ENCODE peak calls at places on chromosomes 12 and 14, in four cellular contexts. N is HepG2, C is K562, G is HCT116. U is an unnamed sample.
A peak's percentile ranks its signal among the peaks of the same experiment; 100 is the strongest.

GRCh38 chr14:64983439-64984310 is 3.0 kb upstream of the FNTB start:
- DNase-seq in C (peak; percentile 29), N (peak; percentile 45), G (peak; percentile 16), U (peak; percentile 15)

GRCh38 chr14:21978184-21978998 is 304.8 kb upstream of the OR4E1 start:
- DNase-seq in N (peak; percentile 55), C (peak; percentile 47), G (peak; percentile 16), U (peak; percentile 35)

GRCh38 chr12:108369736-108370396 is 30.8 kb upstream of the CMKLR1 start:
- DNase-seq in C (no peak), G (no peak), N (no peak), U (no peak)

GRCh38 chr12:30764251-30764650 is 9.5 kb upstream of the CAPRIN2 start:
- DNase-seq in N (no peak), G (no peak), C (no peak), U (no peak)

GRCh38 chr12:76915381-76916169 is 36.8 kb upstream of the CSRP2 start:
- DNase-seq in N (no peak), G (no peak), C (no peak), U (no peak)

GRCh38 chr12:32454866-32455265 is 55.5 kb downstream of the FGD4 start:
- DNase-seq in N (no peak), G (no peak), C (no peak), U (no peak)

GRCh38 chr12:26857465-26858176 is 24.6 kb upstream of the ITPR2 start:
- DNase-seq in G (no peak), N (no peak), C (no peak), U (no peak)

GRCh38 chr14:103336191-103336590 is 2.2 kb downstream of the EIF5 start:
- DNase-seq in G (no peak), C (no peak), N (no peak), U (no peak)

GRCh38 chr12:9047105-9047504 is 57.8 kb downstream of the KLRG1 start:
- DNase-seq in N (no peak), C (no peak), G (no peak), U (no peak)

GRCh38 chr12:56081393-56082347 is 1.7 kb downstream of the ERBB3 start:
- DNase-seq in N (peak; percentile 99), G (no peak), C (no peak), U (no peak)

GRCh38 chr12:9649532-9649940 is 20.0 kb upstream of the CLEC2D start:
- DNase-seq in N (no peak), C (no peak), G (no peak), U (no peak)

GRCh38 chr14:95652171-95652570 is 34.1 kb upstream of the TCL1B start:
- DNase-seq in G (no peak), C (no peak), N (no peak), U (no peak)

GRCh38 chr12:117134059-117134458 is 34.8 kb upstream of the TESC start:
- DNase-seq in N (no peak), C (no peak), G (no peak), U (no peak)

GRCh38 chr12:2179953-2180736 is 127.4 kb downstream of the CACNA1C start:
- DNase-seq in C (no peak), G (peak; percentile 29), N (no peak), U (no peak)

GRCh38 chr14:25049559-25050493 is at the start of gene STXBP6:
- DNase-seq in N (peak; percentile 65), G (no peak), C (no peak), U (no peak)

GRCh38 chr12:14416658-14417057 is 51.2 kb downstream of the ATF7IP start:
- DNase-seq in C (no peak), G (no peak), N (peak; percentile 33), U (no peak)

DNA sequence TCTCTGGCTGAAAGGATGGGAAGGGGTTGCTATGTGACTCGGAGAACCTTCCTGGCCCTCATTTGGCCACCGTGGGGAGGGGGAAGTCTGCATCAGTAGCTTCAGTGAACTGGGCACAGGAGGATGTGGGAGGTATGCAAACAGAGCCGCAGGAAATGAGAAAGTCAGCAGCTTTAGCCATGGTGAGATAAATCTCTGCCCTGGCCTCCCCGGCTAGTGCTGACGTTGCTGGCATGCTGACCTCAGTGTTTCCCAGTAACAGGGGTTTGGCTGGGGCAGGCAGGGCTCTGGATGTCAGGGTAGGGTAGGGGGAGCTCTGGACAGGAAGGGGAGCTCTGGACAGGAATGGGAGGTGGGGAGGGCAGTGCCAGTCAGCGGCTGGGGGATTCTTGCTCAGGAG is 2.3 kb upstream of the CEBPE start:
- DNase-seq in G (no peak), N (no peak), C (no peak), U (no peak)
- TF ChIP-seq TCF7L2 in G (no peak), N (no peak), C (no peak), U (no peak)

GRCh38 chr14:81521356-81521755 is 12.3 kb downstream of the SEL1L start:
- DNase-seq in C (no peak), G (no peak), N (no peak), U (no peak)

GRCh38 chr14:81517798-81518398 is 15.8 kb downstream of the SEL1L start:
- DNase-seq in G (no peak), N (peak; percentile 66), C (no peak), U (no peak)

GRCh38 chr14:81519200-81519998 is 14.3 kb downstream of the SEL1L start:
- DNase-seq in N (no peak), C (peak; percentile 35), G (no peak), U (no peak)

GRCh38 chr14:81523016-81523415 is 10.6 kb downstream of the SEL1L start:
- DNase-seq in N (no peak), C (no peak), G (no peak), U (no peak)

DNA sequence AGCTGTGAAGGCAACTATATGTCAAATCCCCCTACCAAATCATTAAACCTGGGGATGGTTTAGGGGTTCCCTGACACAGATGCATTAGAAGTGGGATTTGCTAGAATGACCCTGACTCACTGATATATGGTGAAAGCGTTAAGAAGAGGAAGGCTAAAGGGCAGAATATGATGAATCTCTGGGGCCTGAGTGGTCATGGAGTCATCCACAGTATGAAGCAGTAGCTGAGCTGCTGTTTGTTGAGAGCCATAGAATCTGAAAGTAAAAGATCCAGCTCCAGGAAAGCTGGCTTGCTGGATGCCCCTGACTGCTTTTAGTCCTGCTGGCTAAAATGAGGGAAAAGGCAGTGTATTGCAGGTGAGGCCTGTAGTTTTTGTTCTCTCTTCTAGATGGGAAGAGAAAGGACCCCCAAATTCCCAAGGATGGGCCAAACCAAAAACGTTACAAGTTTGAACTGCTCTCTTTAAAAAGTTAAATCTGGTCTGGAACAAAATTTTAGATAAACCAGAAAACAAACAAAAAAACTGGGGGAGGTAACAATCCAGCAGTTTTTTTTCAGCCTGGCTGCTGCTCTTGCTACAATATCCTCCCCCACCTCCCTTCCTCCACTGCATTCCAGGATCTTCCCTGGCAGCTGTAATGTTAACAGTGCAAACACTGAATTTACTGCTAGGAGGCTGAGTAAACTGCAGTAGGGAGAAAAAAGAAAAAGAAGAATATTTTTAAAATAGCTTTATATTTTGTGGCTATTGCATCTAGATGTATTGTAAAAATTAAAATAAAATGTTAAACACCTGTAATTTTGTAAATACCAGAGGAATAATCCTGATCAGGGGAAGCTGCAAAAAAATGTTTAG is 16.5 kb downstream of the SEL1L start:
- DNase-seq in C (no peak), N (peak; percentile 83), G (no peak), U (no peak)
- TF ChIP-seq POLR2AphosphoS5 in C (no peak), N (no peak), G (no peak), U (no peak)

GRCh38 chr12:104154806-104155205 is 16.8 kb upstream of the NFYB start:
- DNase-seq in N (no peak), C (no peak), G (no peak), U (no peak)

GRCh38 chr12:104152691-104153241 is 14.8 kb upstream of the NFYB start:
- DNase-seq in C (no peak), N (no peak), G (no peak), U (no peak)

GRCh38 chr12:104155711-104156555 is 17.9 kb upstream of the NFYB start:
- DNase-seq in G (no peak), N (no peak), C (no peak), U (no peak)

DNA sequence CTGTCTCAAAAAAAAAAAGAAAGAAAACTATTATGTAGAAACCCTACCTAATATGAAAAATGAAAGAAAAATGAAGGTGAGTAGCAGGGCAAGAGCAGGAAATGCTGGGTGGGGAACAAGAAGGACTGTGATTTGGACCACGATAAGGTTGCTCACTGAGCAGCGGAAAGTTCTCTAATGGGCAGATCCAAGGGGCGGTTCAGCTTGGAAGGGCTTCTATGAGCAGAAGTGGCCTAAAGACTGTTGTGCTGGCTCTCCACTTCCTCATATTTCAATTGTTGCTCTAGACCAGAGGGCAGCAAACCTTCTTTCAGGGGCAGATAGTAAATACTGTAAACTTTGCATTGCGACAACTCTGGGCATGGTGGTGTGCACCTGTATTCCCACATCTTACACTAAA is 16.3 kb upstream of the NFYB start:
- DNase-seq in G (no peak), C (no peak), N (no peak), U (no peak)
- H3K27me3 ChIP-seq in G (no peaks in the 10 kb centered on the region), C (no peaks in the 10 kb centered on the region), N (no peaks in the 10 kb centered on the region), U (no peaks in the 10 kb centered on the region)

GRCh38 chr14:47555333-47555732 is 120.1 kb downstream of the MDGA2 start:
- DNase-seq in G (no peak), C (no peak), N (no peak), U (no peak)
- TF ChIP-seq TCF7L2 in G (no peak), C (no peak), N (no peak), U (no peak)

GRCh38 chr12:85627584-85627983 is 208.6 kb downstream of the RASSF9 start:
- DNase-seq in G (no peak), N (no peak), C (no peak), U (no peak)
- TF ChIP-seq POLR2AphosphoS5 in G (no peak), N (no peak), C (no peak), U (no peak)

GRCh38 chr12:57220770-57221168 is 4.2 kb downstream of the NXPH4 start:
- DNase-seq in C (no peak), G (no peak), N (no peak), U (no peak)
- H3K27me3 ChIP-seq in C (peaks cover 39% of the 10 kb centered on the region), G (no peaks in the 10 kb centered on the region), N (peaks cover 20% of the 10 kb centered on the region), U (peaks cover under 1% of the 10 kb centered on the region)

GRCh38 chr12:46385439-46385838 is 12.9 kb upstream of the SLC38A2 start:
- DNase-seq in C (no peak), G (no peak), N (peak; percentile 59), U (no peak)
- TF ChIP-seq TCF7L2 in C (no peak), G (no peak), N (no peak), U (no peak)

U was measured in Panc1.